ENCODE peak calls at places on chromosomes 6 and 20, in seven cellular contexts. One of them, this sample, is unnamed.
A peak's percentile ranks its signal among the peaks of the same experiment; 100 is the strongest.

GRCh38 chr6:116398366-116399005 is 27.7 kb downstream of the DSE start:
- DNase-seq in H9: no peak
- DNase-seq in IMR-90: peak; percentile 72
- DNase-seq in mesendoderm: no peak
- DNase-seq in neuronal stem cell: no peak
- DNase-seq in H1: no peak
- DNase-seq in trophoblast cell: no peak
- DNase-seq in this sample: peak; percentile 48

GRCh38 chr6:7332090-7332745 is 19.2 kb upstream of the SSR1 start:
- DNase-seq in H9: no peak
- DNase-seq in IMR-90: no peak
- DNase-seq in mesendoderm: peak; percentile 66
- DNase-seq in neuronal stem cell: no peak
- DNase-seq in H1: no peak
- DNase-seq in trophoblast cell: no peak
- DNase-seq in this sample: no peak

GRCh38 chr20:5735845-5736530 is 14.2 kb upstream of the SHLD1 start:
- DNase-seq in H9: no peak
- DNase-seq in IMR-90: peak; percentile 49
- DNase-seq in mesendoderm: no peak
- DNase-seq in neuronal stem cell: no peak
- DNase-seq in H1: no peak
- DNase-seq in trophoblast cell: no peak
- DNase-seq in this sample: peak; percentile 45

GRCh38 chr20:2137552-2138201 is 36.0 kb downstream of the STK35 start:
- DNase-seq in H9: no peak
- DNase-seq in IMR-90: peak; percentile 96
- DNase-seq in mesendoderm: no peak
- DNase-seq in neuronal stem cell: no peak
- DNase-seq in H1: no peak
- DNase-seq in trophoblast cell: no peak
- DNase-seq in this sample: peak; percentile 97

GRCh38 chr20:23492292-23492691 is 1.4 kb downstream of the CST8 start:
- DNase-seq in H9: no peak
- DNase-seq in IMR-90: no peak
- DNase-seq in mesendoderm: no peak
- DNase-seq in neuronal stem cell: no peak
- DNase-seq in H1: no peak
- DNase-seq in trophoblast cell: no peak
- DNase-seq in this sample: no peak

GRCh38 chr20:51022227-51022802 is 592 bp downstream of the KCNG1 start:
- DNase-seq in H9: no peak
- DNase-seq in IMR-90: no peak
- DNase-seq in mesendoderm: no peak
- DNase-seq in neuronal stem cell: no peak
- DNase-seq in H1: no peak
- DNase-seq in trophoblast cell: no peak
- DNase-seq in this sample: no peak

GRCh38 chr20:45921618-45922189 is 9.7 kb upstream of the PLTP start:
- DNase-seq in H9: no peak
- DNase-seq in IMR-90: peak; percentile 30
- DNase-seq in mesendoderm: no peak
- DNase-seq in neuronal stem cell: no peak
- DNase-seq in H1: no peak
- DNase-seq in trophoblast cell: no peak
- DNase-seq in this sample: no peak

GRCh38 chr20:6767536-6768227 is at the start of gene BMP2:
- DNase-seq in H9: peak; percentile 44
- DNase-seq in IMR-90: peak; percentile 50
- DNase-seq in mesendoderm: peak; percentile 84
- DNase-seq in neuronal stem cell: peak; percentile 68
- DNase-seq in H1: no peak
- DNase-seq in trophoblast cell: no peak
- DNase-seq in this sample: peak; percentile 74

GRCh38 chr6:40588480-40588879 is 1.3 kb upstream of the LRFN2 start:
- DNase-seq in H9: no peak
- DNase-seq in IMR-90: no peak
- DNase-seq in mesendoderm: peak; percentile 17
- DNase-seq in neuronal stem cell: no peak
- DNase-seq in H1: no peak
- DNase-seq in trophoblast cell: no peak
- DNase-seq in this sample: no peak

GRCh38 chr6:45569210-45569945 is 191.6 kb upstream of the SUPT3H start:
- DNase-seq in H9: no peak
- DNase-seq in IMR-90: no peak
- DNase-seq in mesendoderm: no peak
- DNase-seq in neuronal stem cell: no peak
- DNase-seq in H1: no peak
- DNase-seq in trophoblast cell: no peak
- DNase-seq in this sample: no peak

GRCh38 chr6:161276605-161277155 is 2.8 kb upstream of the AGPAT4 start:
- DNase-seq in H9: no peak
- DNase-seq in IMR-90: no peak
- DNase-seq in mesendoderm: no peak
- DNase-seq in neuronal stem cell: no peak
- DNase-seq in H1: no peak
- DNase-seq in trophoblast cell: no peak
- DNase-seq in this sample: no peak

GRCh38 chr6:103854059-103854458 is 1005.7 kb downstream of the HACE1 start:
- DNase-seq in H9: no peak
- DNase-seq in IMR-90: no peak
- DNase-seq in mesendoderm: peak; percentile 38
- DNase-seq in neuronal stem cell: no peak
- DNase-seq in H1: no peak
- DNase-seq in trophoblast cell: no peak
- DNase-seq in this sample: no peak

GRCh38 chr6:100186552-100186951 is 192.5 kb upstream of the MCHR2 start:
- DNase-seq in H9: no peak
- DNase-seq in IMR-90: peak; percentile 48
- DNase-seq in mesendoderm: no peak
- DNase-seq in neuronal stem cell: no peak
- DNase-seq in H1: no peak
- DNase-seq in trophoblast cell: no peak
- DNase-seq in this sample: peak; percentile 9

GRCh38 chr6:25899580-25900408 is 25.8 kb upstream of the SLC17A3 start:
- DNase-seq in H9: no peak
- DNase-seq in IMR-90: no peak
- DNase-seq in mesendoderm: no peak
- DNase-seq in neuronal stem cell: no peak
- DNase-seq in H1: no peak
- DNase-seq in trophoblast cell: no peak
- DNase-seq in this sample: peak; percentile 15

GRCh38 chr6:111631930-111632460 is 26.3 kb upstream of the TRAF3IP2 start:
- DNase-seq in H9: peak; percentile 66
- DNase-seq in IMR-90: no peak
- DNase-seq in mesendoderm: peak; percentile 51
- DNase-seq in neuronal stem cell: no peak
- DNase-seq in H1: no peak
- DNase-seq in trophoblast cell: no peak
- DNase-seq in this sample: no peak

GRCh38 chr20:10463622-10464021 is 28.5 kb downstream of the SLX4IP start:
- DNase-seq in H9: no peak
- DNase-seq in IMR-90: no peak
- DNase-seq in mesendoderm: no peak
- DNase-seq in neuronal stem cell: no peak
- DNase-seq in H1: no peak
- DNase-seq in trophoblast cell: no peak
- DNase-seq in this sample: no peak

GRCh38 chr20:10329387-10330005 is 104.5 kb downstream of the MKKS start:
- DNase-seq in H9: no peak
- DNase-seq in IMR-90: no peak
- DNase-seq in mesendoderm: no peak
- DNase-seq in neuronal stem cell: no peak
- DNase-seq in H1: no peak
- DNase-seq in trophoblast cell: no peak
- DNase-seq in this sample: no peak

GRCh38 chr20:32685541-32686529 is 12.1 kb upstream of the C20orf203 start:
- DNase-seq in H9: no peak
- DNase-seq in IMR-90: peak; percentile 93
- DNase-seq in mesendoderm: no peak
- DNase-seq in neuronal stem cell: no peak
- DNase-seq in H1: no peak
- DNase-seq in trophoblast cell: peak; percentile 34
- DNase-seq in this sample: peak; percentile 87

GRCh38 chr6:73691512-73691911 is 4.5 kb upstream of the CD109 start:
- DNase-seq in H9: no peak
- DNase-seq in IMR-90: peak; percentile 55
- DNase-seq in mesendoderm: no peak
- DNase-seq in neuronal stem cell: no peak
- DNase-seq in H1: no peak
- DNase-seq in trophoblast cell: no peak
- DNase-seq in this sample: peak; percentile 31

GRCh38 chr20:53914861-53915458 is 155.4 kb downstream of the BCAS1 start:
- DNase-seq in H9: no peak
- DNase-seq in IMR-90: no peak
- DNase-seq in mesendoderm: peak; percentile 79
- DNase-seq in neuronal stem cell: no peak
- DNase-seq in H1: no peak
- DNase-seq in trophoblast cell: no peak
- DNase-seq in this sample: peak; percentile 32

GRCh38 chr6:134379086-134379485 is 61.2 kb upstream of the SGK1 start:
- DNase-seq in H9: peak; percentile 79
- DNase-seq in IMR-90: no peak
- DNase-seq in mesendoderm: peak; percentile 82
- DNase-seq in neuronal stem cell: no peak
- DNase-seq in H1: peak; percentile 9
- DNase-seq in trophoblast cell: peak; percentile 85
- DNase-seq in this sample: no peak

GRCh38 chr6:20816126-20816525 is 281.9 kb downstream of the CDKAL1 start:
- DNase-seq in H9: no peak
- DNase-seq in IMR-90: no peak
- DNase-seq in mesendoderm: no peak
- DNase-seq in neuronal stem cell: no peak
- DNase-seq in H1: no peak
- DNase-seq in trophoblast cell: no peak
- DNase-seq in this sample: no peak
- H2BK120ac ChIP-seq in H9: no peak overlapping the region
- H2BK120ac ChIP-seq in IMR-90: no peak overlapping the region
- H2BK120ac ChIP-seq in mesendoderm: no peak overlapping the region
- H2BK120ac ChIP-seq in neuronal stem cell: no peak overlapping the region
- H2BK120ac ChIP-seq in H1: no peak overlapping the region
- H2BK120ac ChIP-seq in trophoblast cell: no peak overlapping the region
- H2BK120ac ChIP-seq in this sample: no peak overlapping the region

GRCh38 chr6:14322841-14323240 is 205.3 kb downstream of the CD83 start:
- DNase-seq in H9: no peak
- DNase-seq in IMR-90: no peak
- DNase-seq in mesendoderm: no peak
- DNase-seq in neuronal stem cell: no peak
- DNase-seq in H1: no peak
- DNase-seq in trophoblast cell: no peak
- DNase-seq in this sample: no peak

GRCh38 chr6:14321992-14322772 is 204.6 kb downstream of the CD83 start:
- DNase-seq in H9: peak; percentile 68
- DNase-seq in IMR-90: no peak
- DNase-seq in mesendoderm: peak; percentile 54
- DNase-seq in neuronal stem cell: no peak
- DNase-seq in H1: no peak
- DNase-seq in trophoblast cell: no peak
- DNase-seq in this sample: peak; percentile 7

GRCh38 chr6:14328163-14328562 is 210.6 kb downstream of the CD83 start:
- DNase-seq in H9: no peak
- DNase-seq in IMR-90: no peak
- DNase-seq in mesendoderm: no peak
- DNase-seq in neuronal stem cell: no peak
- DNase-seq in H1: no peak
- DNase-seq in trophoblast cell: no peak
- DNase-seq in this sample: no peak

GRCh38 chr6:14324042-14324441 is 206.5 kb downstream of the CD83 start:
- DNase-seq in H9: no peak
- DNase-seq in IMR-90: peak; percentile 11
- DNase-seq in mesendoderm: no peak
- DNase-seq in neuronal stem cell: no peak
- DNase-seq in H1: no peak
- DNase-seq in trophoblast cell: no peak
- DNase-seq in this sample: no peak

DNA sequence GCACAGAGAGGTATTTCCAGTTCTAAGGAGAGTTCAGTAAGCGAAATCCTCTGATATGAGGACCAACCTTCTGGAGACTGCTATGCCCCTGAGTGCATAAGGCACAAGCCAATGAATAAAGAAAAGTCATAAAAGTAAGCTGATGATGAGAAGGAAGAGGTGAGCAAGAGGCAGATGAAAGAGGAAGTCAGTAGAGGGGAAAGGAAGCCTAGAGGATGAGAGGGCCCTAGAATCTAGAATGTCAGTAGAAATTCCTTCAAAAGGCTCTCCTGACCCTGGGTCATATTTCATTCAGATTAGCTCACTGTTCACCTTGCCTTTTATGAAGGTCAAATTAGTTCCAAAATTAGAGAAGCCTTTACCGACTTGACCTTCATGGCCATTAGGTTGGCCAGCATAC is 209.2 kb downstream of the CD83 start:
- DNase-seq in H9: no peak
- DNase-seq in IMR-90: no peak
- DNase-seq in mesendoderm: no peak
- DNase-seq in neuronal stem cell: no peak
- DNase-seq in H1: no peak
- DNase-seq in trophoblast cell: no peak
- DNase-seq in this sample: no peak
- H3K27ac ChIP-seq in H9: no peak overlapping the region
- H3K27ac ChIP-seq in IMR-90: no peak overlapping the region
- H3K27ac ChIP-seq in mesendoderm: no peak overlapping the region
- H3K27ac ChIP-seq in neuronal stem cell: no peak overlapping the region
- H3K27ac ChIP-seq in H1: no peak overlapping the region
- H3K27ac ChIP-seq in trophoblast cell: no peak overlapping the region
- H3K27ac ChIP-seq in this sample: no peak overlapping the region

GRCh38 chr6:149951096-149951495 is 9.3 kb downstream of the ULBP2 start:
- DNase-seq in H9: no peak
- DNase-seq in IMR-90: no peak
- DNase-seq in mesendoderm: no peak
- DNase-seq in neuronal stem cell: no peak
- DNase-seq in H1: no peak
- DNase-seq in trophoblast cell: no peak
- DNase-seq in this sample: no peak
- H3K23ac ChIP-seq in H9: no peak overlapping the region
- H3K23ac ChIP-seq in IMR-90: no peak overlapping the region
- H3K23ac ChIP-seq in mesendoderm: no peak overlapping the region
- H3K23ac ChIP-seq in neuronal stem cell: no peak overlapping the region
- H3K23ac ChIP-seq in H1: no peak overlapping the region
- H3K23ac ChIP-seq in trophoblast cell: no peak overlapping the region
- H3K23ac ChIP-seq in this sample: no peak overlapping the region

GRCh38 chr6:131143319-131143718 is 8.1 kb downstream of the AKAP7 start:
- DNase-seq in H9: no peak
- DNase-seq in IMR-90: no peak
- DNase-seq in mesendoderm: no peak
- DNase-seq in neuronal stem cell: no peak
- DNase-seq in H1: no peak
- DNase-seq in trophoblast cell: no peak
- DNase-seq in this sample: no peak

GRCh38 chr6:131135244-131136020 is at the start of gene AKAP7:
- DNase-seq in H9: peak; percentile 82
- DNase-seq in IMR-90: peak; percentile 39
- DNase-seq in mesendoderm: peak; percentile 93
- DNase-seq in neuronal stem cell: peak; percentile 65
- DNase-seq in H1: peak; percentile 15
- DNase-seq in trophoblast cell: peak; percentile 79
- DNase-seq in this sample: peak; percentile 69

GRCh38 chr6:131134950-131135243 is 370 bp upstream of the AKAP7 start:
- DNase-seq in H9: no peak
- DNase-seq in IMR-90: no peak
- DNase-seq in mesendoderm: no peak
- DNase-seq in neuronal stem cell: no peak
- DNase-seq in H1: no peak
- DNase-seq in trophoblast cell: no peak
- DNase-seq in this sample: no peak

GRCh38 chr6:131136021-131136847 is 967 bp downstream of the AKAP7 start:
- DNase-seq in H9: no peak
- DNase-seq in IMR-90: peak; percentile 40
- DNase-seq in mesendoderm: no peak
- DNase-seq in neuronal stem cell: no peak
- DNase-seq in H1: no peak
- DNase-seq in trophoblast cell: peak; percentile 53
- DNase-seq in this sample: peak; percentile 9

GRCh38 chr6:131139599-131139998 is 4.3 kb downstream of the AKAP7 start:
- DNase-seq in H9: no peak
- DNase-seq in IMR-90: no peak
- DNase-seq in mesendoderm: no peak
- DNase-seq in neuronal stem cell: no peak
- DNase-seq in H1: no peak
- DNase-seq in trophoblast cell: no peak
- DNase-seq in this sample: no peak
- H2BK120ac ChIP-seq in H9: no peak overlapping the region
- H2BK120ac ChIP-seq in IMR-90: no peak overlapping the region
- H2BK120ac ChIP-seq in mesendoderm: no peak overlapping the region
- H2BK120ac ChIP-seq in neuronal stem cell: no peak overlapping the region
- H2BK120ac ChIP-seq in H1: no peak overlapping the region
- H2BK120ac ChIP-seq in trophoblast cell: no peak overlapping the region
- H2BK120ac ChIP-seq in this sample: no peak overlapping the region